ENCODE peak calls at places on chromosomes 7 and 10, in four cellular contexts. E is MV-4-11, G is NCI-H2171 treated with DMSO at 0.1 percent for 48 hours, R is SW480. X is an unnamed sample.

GRCh38 chr7:130149575-130150139 is 55.5 kb downstream of the TMEM209 start:
- DNase-seq in R (no peak), E (no peak), G (peak), X (no peak)

GRCh38 chr10:96287392-96288105 is 16.2 kb upstream of the BLNK start:
- DNase-seq in G (peak), R (peak), E (peak), X (peak)

GRCh38 chr10:103145860-103146466 is 47.1 kb downstream of the NT5C2 start:
- DNase-seq in R (no peak), E (peak), G (peak), X (peak)

GRCh38 chr7:723541-723940 is 3.0 kb upstream of the DNAAF5 start:
- DNase-seq in G (no peak), E (no peak), R (no peak), X (no peak)

GRCh38 chr7:7210475-7211237 is 28.3 kb downstream of the C1GALT1 start:
- DNase-seq in G (no peak), R (no peak), E (no peak), X (no peak)

GRCh38 chr7:108247646-108248045 is 117.5 kb upstream of the LAMB4 start:
- DNase-seq in E (no peak), G (no peak), R (no peak), X (no peak)

GRCh38 chr7:105132835-105133234 is 118.8 kb downstream of the KMT2E start:
- DNase-seq in R (no peak), G (no peak), E (no peak), X (no peak)

GRCh38 chr7:85612514-85612913 is 425.7 kb upstream of the SEMA3D start:
- DNase-seq in E (no peak), G (peak), R (no peak), X (no peak)

GRCh38 chr7:107150375-107151073 is 18.3 kb upstream of the HBP1 start:
- DNase-seq in G (peak), R (peak), E (peak), X (peak)

GRCh38 chr7:131957338-131958025 is 401.1 kb upstream of the PODXL start:
- DNase-seq in G (no peak), R (no peak), E (no peak), X (no peak)

GRCh38 chr10:112959207-112959838 is 9.3 kb downstream of the TCF7L2 start:
- DNase-seq in G (no peak), E (no peak), R (peak), X (peak)

GRCh38 chr10:75508239-75508813 is 76.9 kb downstream of the LRMDA start:
- DNase-seq in R (peak), E (no peak), G (peak), X (peak)

GRCh38 chr10:129090618-129091366 is 376.2 kb upstream of the MGMT start:
- DNase-seq in R (no peak), E (peak), G (no peak), X (no peak)

GRCh38 chr7:12670071-12670729 is 17.2 kb upstream of the ARL4A start:
- DNase-seq in G (peak), E (peak), R (no peak), X (no peak)

GRCh38 chr10:119535837-119536507 is 6.5 kb downstream of the RGS10 start:
- DNase-seq in E (no peak), G (no peak), R (no peak), X (no peak)